ENCODE peak calls at places on chromosomes 7 and 10, in five cellular contexts. One of them, this sample, is unnamed.

GRCh38 chr7:66930341-66930740 is 9.3 kb downstream of the TMEM248 start:
- DNase-seq in NCI-H526 treated with DMSO at 0.1 percent for 48 hours: no peak
- DNase-seq in astrocyte of the cerebellum: no peak
- DNase-seq in colonic mucosa: no peak
- DNase-seq in NAMALWA: peak
- DNase-seq in this sample: peak

GRCh38 chr7:112411186-112411795 is 39.0 kb upstream of the IFRD1 start:
- DNase-seq in astrocyte of the cerebellum: peak
- DNase-seq in colonic mucosa: no peak
- DNase-seq in NCI-H526 treated with DMSO at 0.1 percent for 48 hours: no peak
- DNase-seq in NAMALWA: peak
- DNase-seq in this sample: peak

GRCh38 chr10:49549640-49550346 is 10.9 kb upstream of the ERCC6 start:
- DNase-seq in colonic mucosa: no peak
- DNase-seq in NCI-H526 treated with DMSO at 0.1 percent for 48 hours: no peak
- DNase-seq in NAMALWA: no peak
- DNase-seq in astrocyte of the cerebellum: no peak
- DNase-seq in this sample: peak

GRCh38 chr7:66281678-66282593 is 76.8 kb downstream of the TPST1 start:
- DNase-seq in colonic mucosa: no peak
- DNase-seq in NAMALWA: no peak
- DNase-seq in astrocyte of the cerebellum: peak
- DNase-seq in NCI-H526 treated with DMSO at 0.1 percent for 48 hours: no peak
- DNase-seq in this sample: peak

GRCh38 chr10:22761569-22762220 is 47.3 kb upstream of the PIP4K2A start:
- DNase-seq in colonic mucosa: no peak
- DNase-seq in NCI-H526 treated with DMSO at 0.1 percent for 48 hours: no peak
- DNase-seq in NAMALWA: no peak
- DNase-seq in astrocyte of the cerebellum: no peak
- DNase-seq in this sample: no peak

GRCh38 chr7:36620166-36620708 is 104.1 kb downstream of the AOAH start:
- DNase-seq in NCI-H526 treated with DMSO at 0.1 percent for 48 hours: no peak
- DNase-seq in colonic mucosa: no peak
- DNase-seq in astrocyte of the cerebellum: no peak
- DNase-seq in NAMALWA: no peak
- DNase-seq in this sample: peak

GRCh38 chr10:44591911-44592310 is 207.0 kb upstream of the CXCL12 start:
- DNase-seq in NCI-H526 treated with DMSO at 0.1 percent for 48 hours: no peak
- DNase-seq in NAMALWA: no peak
- DNase-seq in colonic mucosa: no peak
- DNase-seq in astrocyte of the cerebellum: no peak
- DNase-seq in this sample: no peak

GRCh38 chr10:24208661-24209420 is at the start of gene KIAA1217:
- DNase-seq in NAMALWA: peak
- DNase-seq in colonic mucosa: peak
- DNase-seq in astrocyte of the cerebellum: no peak
- DNase-seq in NCI-H526 treated with DMSO at 0.1 percent for 48 hours: peak
- DNase-seq in this sample: peak

This sample was measured in bronchial epithelial cell.